ENCODE peak calls at places on chromosomes 11 and 22, in seven cellular contexts. One of them, this sample, is unnamed.

GRCh38 chr11:6596237-6596877 is 7.1 kb downstream of the RRP8 start:
- DNase-seq in NB4: no peak
- DNase-seq in transverse colon: no peak
- DNase-seq in uterus: no peak
- DNase-seq in heart left ventricle: no peak
- DNase-seq in HepG2: no peak
- DNase-seq in IMR-90: no peak
- DNase-seq in this sample: no peak

GRCh38 chr11:117969160-117969991 is 16.8 kb upstream of the IL10RA start:
- DNase-seq in IMR-90: no peak
- DNase-seq in transverse colon: no peak
- DNase-seq in NB4: no peak
- DNase-seq in heart left ventricle: no peak
- DNase-seq in HepG2: no peak
- DNase-seq in uterus: no peak
- DNase-seq in this sample: no peak

GRCh38 chr11:61460986-61461385 is 31.1 kb downstream of the SDHAF2 start:
- DNase-seq in transverse colon: no peak
- DNase-seq in uterus: no peak
- DNase-seq in HepG2: no peak
- DNase-seq in NB4: no peak
- DNase-seq in heart left ventricle: no peak
- DNase-seq in IMR-90: no peak
- DNase-seq in this sample: no peak

GRCh38 chr11:32333335-32333991 is 101.9 kb downstream of the WT1 start:
- DNase-seq in NB4: no peak
- DNase-seq in HepG2: no peak
- DNase-seq in IMR-90: peak; percentile 24
- DNase-seq in transverse colon: peak; percentile 55
- DNase-seq in heart left ventricle: peak; percentile 74
- DNase-seq in uterus: peak; percentile 85
- DNase-seq in this sample: peak; percentile 51

GRCh38 chr11:91373497-91373896 is 851.1 kb upstream of the FAT3 start:
- DNase-seq in uterus: no peak
- DNase-seq in HepG2: no peak
- DNase-seq in IMR-90: no peak
- DNase-seq in NB4: peak; percentile 4
- DNase-seq in transverse colon: no peak
- DNase-seq in heart left ventricle: no peak
- DNase-seq in this sample: no peak

GRCh38 chr22:29704528-29705285 is 15.1 kb upstream of the CABP7 start:
- DNase-seq in NB4: no peak
- DNase-seq in HepG2: peak; percentile 83
- DNase-seq in IMR-90: peak; percentile 76
- DNase-seq in uterus: no peak
- DNase-seq in heart left ventricle: no peak
- DNase-seq in transverse colon: no peak
- DNase-seq in this sample: peak; percentile 46

GRCh38 chr11:20260307-20260706 is 100.0 kb upstream of the DBX1 start:
- DNase-seq in heart left ventricle: no peak
- DNase-seq in uterus: no peak
- DNase-seq in transverse colon: no peak
- DNase-seq in HepG2: no peak
- DNase-seq in IMR-90: no peak
- DNase-seq in NB4: no peak
- DNase-seq in this sample: no peak

GRCh38 chr11:40445391-40445790 is 1014.1 kb downstream of the LRRC4C start:
- DNase-seq in HepG2: peak; percentile 8
- DNase-seq in NB4: no peak
- DNase-seq in uterus: no peak
- DNase-seq in heart left ventricle: no peak
- DNase-seq in transverse colon: no peak
- DNase-seq in IMR-90: peak; percentile 25
- DNase-seq in this sample: no peak

GRCh38 chr11:32437406-32438345 is 2.3 kb upstream of the WT1 start:
- DNase-seq in IMR-90: no peak
- DNase-seq in heart left ventricle: no peak
- DNase-seq in NB4: peak; percentile 70
- DNase-seq in uterus: peak; percentile 57
- DNase-seq in transverse colon: no peak
- DNase-seq in HepG2: no peak
- DNase-seq in this sample: no peak

GRCh38 chr11:34492806-34493414 is 20.7 kb downstream of the ELF5 start:
- DNase-seq in IMR-90: peak; percentile 51
- DNase-seq in heart left ventricle: no peak
- DNase-seq in NB4: peak; percentile 82
- DNase-seq in uterus: peak; percentile 69
- DNase-seq in HepG2: peak; percentile 68
- DNase-seq in transverse colon: peak; percentile 53
- DNase-seq in this sample: peak; percentile 44

GRCh38 chr11:32852142-32852541 is 22.4 kb downstream of the PRRG4 start:
- DNase-seq in transverse colon: peak; percentile 52
- DNase-seq in uterus: no peak
- DNase-seq in NB4: peak; percentile 18
- DNase-seq in heart left ventricle: no peak
- DNase-seq in HepG2: no peak
- DNase-seq in IMR-90: peak; percentile 16
- DNase-seq in this sample: no peak

GRCh38 chr11:119643212-119643877 is 85.7 kb downstream of the NECTIN1 start:
- DNase-seq in heart left ventricle: peak; percentile 46
- DNase-seq in transverse colon: no peak
- DNase-seq in NB4: no peak
- DNase-seq in IMR-90: no peak
- DNase-seq in uterus: no peak
- DNase-seq in HepG2: no peak
- DNase-seq in this sample: no peak

GRCh38 chr11:122177238-122177637 is 61.2 kb upstream of the BLID start:
- DNase-seq in HepG2: no peak
- DNase-seq in heart left ventricle: no peak
- DNase-seq in transverse colon: no peak
- DNase-seq in NB4: no peak
- DNase-seq in IMR-90: no peak
- DNase-seq in uterus: no peak
- DNase-seq in this sample: no peak

GRCh38 chr11:47393163-47394049 is 15.0 kb upstream of the SLC39A13 start:
- DNase-seq in transverse colon: no peak
- DNase-seq in uterus: no peak
- DNase-seq in IMR-90: peak; percentile 88
- DNase-seq in heart left ventricle: no peak
- DNase-seq in HepG2: no peak
- DNase-seq in NB4: peak; percentile 87
- DNase-seq in this sample: no peak

GRCh38 chr11:79353706-79354105 is 87.1 kb downstream of the TENM4 start:
- DNase-seq in heart left ventricle: no peak
- DNase-seq in HepG2: no peak
- DNase-seq in IMR-90: peak; percentile 7
- DNase-seq in transverse colon: no peak
- DNase-seq in NB4: no peak
- DNase-seq in uterus: no peak
- DNase-seq in this sample: no peak

GRCh38 chr11:8794677-8795103 is 112.1 kb downstream of the RPL27A start:
- DNase-seq in IMR-90: no peak
- DNase-seq in HepG2: peak; percentile 93
- DNase-seq in uterus: no peak
- DNase-seq in heart left ventricle: no peak
- DNase-seq in NB4: no peak
- DNase-seq in transverse colon: peak; percentile 65
- DNase-seq in this sample: no peak

GRCh38 chr22:42799462-42800405 is 57.3 kb downstream of the ARFGAP3 start:
- DNase-seq in transverse colon: no peak
- DNase-seq in uterus: no peak
- DNase-seq in IMR-90: no peak
- DNase-seq in heart left ventricle: no peak
- DNase-seq in HepG2: no peak
- DNase-seq in NB4: peak; percentile 20
- DNase-seq in this sample: no peak

GRCh38 chr11:34468209-34468841 is 29.6 kb downstream of the CAT start:
- DNase-seq in heart left ventricle: no peak
- DNase-seq in HepG2: peak; percentile 30
- DNase-seq in transverse colon: peak; percentile 13
- DNase-seq in uterus: no peak
- DNase-seq in IMR-90: peak; percentile 14
- DNase-seq in NB4: peak; percentile 76
- DNase-seq in this sample: peak; percentile 13

GRCh38 chr11:27357250-27357649 is 5.8 kb downstream of the CCDC34 start:
- DNase-seq in HepG2: no peak
- DNase-seq in heart left ventricle: no peak
- DNase-seq in uterus: no peak
- DNase-seq in IMR-90: no peak
- DNase-seq in NB4: no peak
- DNase-seq in transverse colon: peak; percentile 23
- DNase-seq in this sample: peak; percentile 48

GRCh38 chr11:60844045-60844869 is 2.3 kb downstream of the CCDC86 start:
- DNase-seq in IMR-90: peak; percentile 56
- DNase-seq in HepG2: no peak
- DNase-seq in heart left ventricle: no peak
- DNase-seq in transverse colon: no peak
- DNase-seq in uterus: no peak
- DNase-seq in NB4: peak; percentile 30
- DNase-seq in this sample: no peak

GRCh38 chr11:85132839-85133238 is 494.3 kb downstream of the DLG2 start:
- DNase-seq in IMR-90: peak; percentile 7
- DNase-seq in NB4: no peak
- DNase-seq in transverse colon: no peak
- DNase-seq in uterus: no peak
- DNase-seq in HepG2: no peak
- DNase-seq in heart left ventricle: no peak
- DNase-seq in this sample: no peak

GRCh38 chr22:48450188-48450825 is 1377.4 kb downstream of the BRD1 start:
- DNase-seq in uterus: no peak
- DNase-seq in HepG2: no peak
- DNase-seq in heart left ventricle: peak; percentile 46
- DNase-seq in transverse colon: no peak
- DNase-seq in IMR-90: no peak
- DNase-seq in NB4: peak; percentile 21
- DNase-seq in this sample: no peak

GRCh38 chr11:117226388-117227385 is 5.2 kb downstream of the PCSK7 start:
- DNase-seq in HepG2: peak; percentile 81
- DNase-seq in transverse colon: peak; percentile 54
- DNase-seq in NB4: peak; percentile 86
- DNase-seq in uterus: peak; percentile 59
- DNase-seq in IMR-90: peak; percentile 78
- DNase-seq in heart left ventricle: no peak
- DNase-seq in this sample: peak; percentile 57

GRCh38 chr22:32994046-32994827 is 63.9 kb downstream of the SYN3 start:
- DNase-seq in transverse colon: no peak
- DNase-seq in IMR-90: no peak
- DNase-seq in NB4: no peak
- DNase-seq in HepG2: no peak
- DNase-seq in uterus: no peak
- DNase-seq in heart left ventricle: no peak
- DNase-seq in this sample: no peak

GRCh38 chr11:60771146-60771545 is 14.0 kb upstream of the MS4A10 start:
- DNase-seq in NB4: no peak
- DNase-seq in IMR-90: no peak
- DNase-seq in uterus: no peak
- DNase-seq in HepG2: no peak
- DNase-seq in transverse colon: no peak
- DNase-seq in heart left ventricle: no peak
- DNase-seq in this sample: no peak

GRCh38 chr11:62851807-62852522 is 12.6 kb upstream of the WDR74 start:
- DNase-seq in heart left ventricle: no peak
- DNase-seq in HepG2: peak; percentile 50
- DNase-seq in IMR-90: no peak
- DNase-seq in NB4: peak; percentile 40
- DNase-seq in transverse colon: no peak
- DNase-seq in uterus: no peak
- DNase-seq in this sample: no peak
- TF ChIP-seq POLR2A in heart left ventricle: no peak
- TF ChIP-seq POLR2A in HepG2: no peak
- TF ChIP-seq POLR2A in IMR-90: no peak
- TF ChIP-seq POLR2A in NB4: no peak
- TF ChIP-seq POLR2A in transverse colon: no peak
- TF ChIP-seq POLR2A in uterus: no peak
- TF ChIP-seq POLR2A in this sample: no peak

GRCh38 chr22:17268501-17269223 is 49.4 kb upstream of the ADA2 start:
- DNase-seq in heart left ventricle: no peak
- DNase-seq in transverse colon: no peak
- DNase-seq in IMR-90: no peak
- DNase-seq in uterus: no peak
- DNase-seq in HepG2: no peak
- DNase-seq in NB4: no peak
- DNase-seq in this sample: no peak
- TF ChIP-seq CTCF in heart left ventricle: no peak
- TF ChIP-seq CTCF in transverse colon: no peak
- TF ChIP-seq CTCF in IMR-90: no peak
- TF ChIP-seq CTCF in uterus: no peak
- TF ChIP-seq CTCF in HepG2: no peak
- TF ChIP-seq CTCF in NB4: peak; percentile 34
- TF ChIP-seq CTCF in this sample: no peak

DNA sequence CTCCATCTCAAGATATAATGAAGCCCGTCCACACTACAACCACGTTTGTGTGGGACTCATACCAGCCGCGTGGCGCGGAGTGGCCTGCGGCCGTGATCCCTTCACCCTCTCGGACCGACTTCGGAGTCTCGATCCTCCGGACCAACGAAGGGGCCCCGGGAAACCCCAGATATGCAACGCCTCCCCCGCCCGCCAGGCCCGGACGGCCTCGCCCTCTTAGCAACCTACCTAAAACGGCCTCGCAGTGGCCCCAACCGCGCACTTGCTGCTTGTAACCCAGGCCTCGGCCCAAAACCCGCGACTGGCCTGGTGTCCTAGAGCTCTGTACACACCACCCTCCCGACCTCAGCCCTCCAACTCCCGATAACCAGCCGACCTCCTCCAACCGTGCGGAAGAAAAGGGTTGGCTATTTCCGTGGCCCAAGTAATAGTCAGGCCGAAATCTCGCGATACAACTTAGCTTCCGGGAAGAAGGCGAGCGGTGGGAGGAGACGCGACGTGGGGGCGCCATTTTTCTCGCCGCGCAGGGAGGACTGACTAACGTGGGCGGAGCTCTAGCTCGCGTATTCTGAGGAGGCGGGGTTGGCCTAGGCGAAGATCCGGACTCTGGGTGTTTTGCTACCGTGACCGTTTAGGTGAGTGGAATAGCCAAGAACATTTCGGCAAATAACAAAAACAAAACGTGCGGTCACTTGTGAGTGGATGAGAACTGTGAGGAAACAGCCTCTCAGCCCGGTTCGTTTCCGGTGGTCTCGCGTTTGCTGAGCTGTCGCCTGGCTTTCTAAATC is at the start of the genes C11orf54 and TAF1D:
- DNase-seq in IMR-90: peak; percentile 97
- DNase-seq in heart left ventricle: peak; percentile 98
- DNase-seq in NB4: peak; percentile 99
- DNase-seq in HepG2: peak; percentile 96
- DNase-seq in transverse colon: peak; percentile 98
- DNase-seq in uterus: peak; percentile 98
- DNase-seq in this sample: peak; percentile 98
- TF ChIP-seq POLR2A in IMR-90: peak; percentile 99
- TF ChIP-seq POLR2A in heart left ventricle: peak; percentile 83
- TF ChIP-seq POLR2A in NB4: peak; percentile 99
- TF ChIP-seq POLR2A in HepG2: peak; percentile 97
- TF ChIP-seq POLR2A in transverse colon: peak; percentile 97
- TF ChIP-seq POLR2A in uterus: peak; percentile 74
- TF ChIP-seq POLR2A in this sample: peak; percentile 58

DNA sequence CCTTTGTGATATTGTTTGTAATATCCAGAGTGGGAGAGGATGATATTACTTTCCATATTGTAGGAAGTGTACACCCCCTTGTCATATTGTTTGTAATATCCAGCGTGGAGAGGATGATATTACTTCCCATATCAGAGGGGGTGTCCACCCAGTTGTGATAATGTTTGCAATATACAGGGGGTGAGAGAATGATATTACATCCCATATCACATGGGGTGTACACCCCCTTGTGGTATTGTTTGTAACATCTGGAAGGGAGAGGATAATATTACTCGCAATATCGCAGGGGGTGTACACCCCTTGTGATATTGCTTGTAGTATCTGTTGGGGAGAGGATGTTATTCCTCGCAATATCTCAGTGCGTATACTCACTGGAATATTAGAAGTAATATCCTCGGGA is 61.5 kb downstream of the PRSS23 start:
- DNase-seq in NB4: no peak
- DNase-seq in heart left ventricle: no peak
- DNase-seq in uterus: no peak
- DNase-seq in IMR-90: no peak
- DNase-seq in HepG2: no peak
- DNase-seq in transverse colon: no peak
- DNase-seq in this sample: no peak
- TF ChIP-seq CTCF in NB4: no peak
- TF ChIP-seq CTCF in heart left ventricle: no peak
- TF ChIP-seq CTCF in uterus: no peak
- TF ChIP-seq CTCF in IMR-90: no peak
- TF ChIP-seq CTCF in HepG2: no peak
- TF ChIP-seq CTCF in transverse colon: no peak
- TF ChIP-seq CTCF in this sample: no peak